ENCODE peak calls at places on chromosomes 11 and 22, in four cellular contexts. R is CD8-positive, alpha-beta T cell; D is mammary epithelial cell; Q is hepatocyte. G is an unnamed sample. For H3K4me1, the result is how much of the 10 kb centered on the place peaks cover.

GRCh38 chr22:28002181-28002700 is 83.2 kb upstream of the PITPNB start:
- DNase-seq in R (no peak), D (no peak), Q (no peak), G (no peak)

GRCh38 chr22:36775589-36775965 is 342 bp downstream of the IFT27 start:
- DNase-seq in R (no peak), D (peak), Q (peak), G (no peak)

GRCh38 chr11:76048763-76049162 is 157.5 kb downstream of the WNT11 start:
- DNase-seq in R (no peak), D (no peak), Q (peak), G (no peak)

GRCh38 chr11:117221775-117222517 is 9.9 kb downstream of the PCSK7 start:
- DNase-seq in R (no peak), D (peak), Q (no peak), G (peak)

GRCh38 chr22:45934659-45935341 is 42.2 kb downstream of the WNT7B start:
- DNase-seq in R (no peak), D (peak), Q (peak), G (no peak)

GRCh38 chr11:829116-829945 is 1.6 kb downstream of the CRACR2B start:
- DNase-seq in R (no peak), D (no peak), Q (no peak), G (peak)

GRCh38 chr22:19760652-19761002 is at the start of gene TBX1:
- DNase-seq in R (no peak), D (no peak), Q (no peak), G (no peak)

GRCh38 chr11:119262668-119263351 is 54.1 kb downstream of the MCAM start:
- DNase-seq in R (no peak), D (peak), Q (no peak), G (no peak)

GRCh38 chr22:50267591-50268390 is 2.4 kb downstream of the MAPK11 start:
- DNase-seq in R (no peak), D (peak), Q (peak), G (peak)

GRCh38 chr11:75286826-75287465 is 46.4 kb downstream of the TPBGL start:
- DNase-seq in R (no peak), D (no peak), Q (no peak), G (no peak)

GRCh38 chr11:68113986-68114385 is 7.2 kb downstream of the CHKA start:
- DNase-seq in R (no peak), D (no peak), Q (no peak), G (no peak)

GRCh38 chr22:46915978-46916730 is 153.7 kb downstream of the TBC1D22A start:
- DNase-seq in R (no peak), D (no peak), Q (no peak), G (no peak)

GRCh38 chr22:35209203-35209602 is 48.1 kb upstream of the HMGXB4 start:
- DNase-seq in R (no peak), D (no peak), Q (no peak), G (no peak)

GRCh38 chr11:93849751-93850584 is 450 bp downstream of the VSTM5 start:
- DNase-seq in R (no peak), D (peak), Q (peak), G (peak)

GRCh38 chr11:111329306-111330204 is 31.2 kb downstream of the POU2AF3 start:
- DNase-seq in R (no peak), D (no peak), Q (no peak), G (no peak)

GRCh38 chr11:117375960-117376359 is 48.3 kb downstream of the CEP164 start:
- DNase-seq in R (no peak), D (no peak), Q (no peak), G (no peak)

GRCh38 chr11:110366234-110366633 is 63.5 kb upstream of the FDX1 start:
- DNase-seq in R (no peak), D (peak), Q (peak), G (no peak)

GRCh38 chr11:109978895-109979294 is 114.3 kb upstream of the ZC3H12C start:
- DNase-seq in R (no peak), D (peak), Q (no peak), G (no peak)

GRCh38 chr11:102361100-102362021 is 14.3 kb downstream of the BIRC2 start:
- DNase-seq in R (peak), D (no peak), Q (no peak), G (peak)

GRCh38 chr11:122069946-122070345 is 46.1 kb downstream of the BLID start:
- DNase-seq in R (no peak), D (peak), Q (peak), G (no peak)

GRCh38 chr22:31046591-31047226 is 34.4 kb upstream of the SMTN start:
- DNase-seq in R (no peak), D (no peak), Q (no peak), G (no peak)

GRCh38 chr11:96155627-96156378 is 187.2 kb downstream of the MAML2 start:
- DNase-seq in R (no peak), D (peak), Q (peak), G (peak)
- H3K4me1 ChIP-seq in R (under half), D (under half), Q (under half), G (under half)

GRCh38 chr22:39238124-39238466 is 6.7 kb downstream of the PDGFB start:
- DNase-seq in R (no peak), D (no peak), Q (no peak), G (no peak)

GRCh38 chr22:39234867-39235687 is 9.7 kb downstream of the PDGFB start:
- DNase-seq in R (no peak), D (peak), Q (no peak), G (peak)

GRCh38 chr22:39238561-39238960 is 6.2 kb downstream of the PDGFB start:
- DNase-seq in R (no peak), D (no peak), Q (no peak), G (no peak)

GRCh38 chr22:39237276-39238123 is 7.3 kb downstream of the PDGFB start:
- DNase-seq in R (no peak), D (no peak), Q (no peak), G (no peak)

GRCh38 chr22:39236321-39237275 is 8.2 kb downstream of the PDGFB start:
- DNase-seq in R (no peak), D (no peak), Q (no peak), G (peak)
- H3K4me1 ChIP-seq in R (half or more), D (under half), Q (under half), G (under half)

DNA sequence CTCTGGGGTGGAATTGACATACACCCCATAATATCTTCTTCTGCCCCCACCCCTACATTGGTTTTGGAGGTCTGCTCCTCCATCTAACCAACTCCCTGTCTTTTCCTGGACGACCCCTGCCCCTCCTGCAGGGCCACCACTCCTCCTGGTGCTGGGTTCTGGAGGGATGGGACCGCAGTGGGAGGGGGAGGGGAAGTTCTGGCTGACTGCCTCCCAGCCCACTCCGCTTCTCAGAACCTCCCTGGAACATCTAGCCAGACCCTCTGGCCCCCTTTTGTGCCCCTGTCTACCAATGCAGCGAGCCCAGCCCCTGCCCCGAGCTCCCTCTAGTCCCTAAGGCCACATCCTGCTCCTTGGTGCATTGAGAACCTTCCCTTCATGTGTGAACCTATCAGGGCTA is 1.2 kb downstream of the MYRF start:
- DNase-seq in R (no peak), D (no peak), Q (no peak), G (peak)
- H3K4me1 ChIP-seq in R (under half), D (under half), Q (half or more), G (under half)

GRCh38 chr11:104965735-104966134 is 2.6 kb downstream of the CASP4 start:
- DNase-seq in R (no peak), D (peak), Q (no peak), G (no peak)

GRCh38 chr11:104968365-104968855 is at the start of gene CASP4:
- DNase-seq in R (no peak), D (peak), Q (peak), G (peak)

GRCh38 chr11:104962852-104963251 is 5.5 kb downstream of the CASP4 start:
- DNase-seq in R (no peak), D (no peak), Q (no peak), G (no peak)

GRCh38 chr11:104967493-104968364 is 645 bp downstream of the CASP4 start:
- DNase-seq in R (no peak), D (peak), Q (no peak), G (peak)

DNA sequence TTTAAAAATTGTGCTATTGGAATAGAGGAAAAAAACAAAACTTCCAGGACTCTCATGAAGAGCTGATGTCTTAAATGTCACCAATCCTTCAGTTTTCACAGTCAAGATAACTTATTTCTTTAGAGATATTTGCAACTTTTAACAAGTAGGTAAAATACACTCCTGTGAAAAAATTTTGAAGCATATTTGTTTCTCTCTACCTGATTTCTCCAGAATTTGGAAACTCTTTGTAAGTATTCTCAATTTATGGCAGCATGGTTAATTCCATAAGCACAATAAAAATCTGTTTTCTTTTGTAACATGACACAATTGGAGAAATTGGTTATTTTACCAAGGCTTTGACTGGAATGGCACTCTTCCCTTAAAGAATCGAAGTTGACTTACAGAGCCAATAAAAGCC is 4.1 kb downstream of the CASP4 start:
- DNase-seq in R (no peak), D (no peak), Q (no peak), G (no peak)
- H3K4me1 ChIP-seq in R (under half), D (under half), Q (under half), G (under half)

DNA sequence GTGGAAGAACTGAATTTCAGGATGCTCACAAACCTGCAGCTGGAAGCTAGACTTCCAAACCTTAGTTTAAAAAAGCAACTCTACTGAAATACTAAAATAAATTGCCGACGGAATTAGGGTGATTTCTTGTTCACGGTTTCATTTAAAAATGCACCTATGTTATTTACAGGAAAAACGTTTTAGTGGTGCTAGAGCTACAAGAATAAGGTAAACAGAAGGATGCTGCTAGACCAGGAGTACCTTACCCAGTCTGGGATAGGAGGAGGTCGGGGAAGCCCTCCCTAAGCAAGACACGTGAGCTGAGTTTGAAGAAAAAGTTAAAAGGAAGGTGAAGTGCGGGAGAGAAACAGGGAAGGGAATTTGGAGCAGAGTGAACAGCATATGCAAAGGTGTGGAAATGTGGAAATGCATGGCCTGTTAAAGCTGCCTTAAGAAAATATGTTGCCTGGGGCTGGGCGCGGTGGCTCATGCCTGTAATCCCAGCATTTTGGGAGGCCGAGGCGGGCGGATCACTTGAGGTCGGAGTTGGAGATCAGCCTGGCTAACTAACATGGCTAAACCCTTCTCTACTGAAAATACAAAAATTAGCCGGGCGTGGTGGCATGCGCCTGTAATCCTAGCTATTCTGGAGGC is 1.4 kb upstream of the FTH1 start:
- DNase-seq in R (no peak), D (no peak), Q (no peak), G (no peak)
- H3K4me1 ChIP-seq in R (under half), D (half or more), Q (half or more), G (under half)

G was measured in small intestine.